ENCODE peak calls at places on chromosome 10, in five cellular contexts. F is activated naive CD4-positive, alpha-beta T cell treated with anti-CD3 and anti-CD28 coated beads for 36 hours; V is prostate gland; O is AG09309; X is posterior vena cava. R is an unnamed sample.

GRCh38 chr10:77192402-77192801 is 445.2 kb downstream of the KCNMA1 start:
- DNase-seq in F (no peak), V (no peak), O (no peak), X (no peak), R (no peak)

GRCh38 chr10:104101902-104102301 is 16.2 kb upstream of the COL17A1 start:
- DNase-seq in F (no peak), V (no peak), O (no peak), X (no peak), R (no peak)

GRCh38 chr10:110501142-110501937 is 3.6 kb downstream of the DUSP5 start:
- DNase-seq in F (peak; percentile 76), V (peak; percentile 44), O (peak; percentile 72), X (peak; percentile 94), R (peak; percentile 62)

GRCh38 chr10:27225642-27226257 is 14.8 kb downstream of the ACBD5 start:
- DNase-seq in F (no peak), V (no peak), O (no peak), X (no peak), R (no peak)

GRCh38 chr10:17001961-17002749 is 127.5 kb downstream of the CUBN start:
- DNase-seq in F (peak; percentile 44), V (peak; percentile 25), O (peak; percentile 96), X (no peak), R (no peak)

GRCh38 chr10:125006188-125006680 is 64.3 kb downstream of the ZRANB1 start:
- DNase-seq in F (no peak), V (no peak), O (no peak), X (peak; percentile 24), R (no peak)

GRCh38 chr10:88819290-88819689 is 16.8 kb downstream of the LIPM start:
- DNase-seq in F (no peak), V (no peak), O (peak; percentile 40), X (no peak), R (no peak)

GRCh38 chr10:26725837-26726727 is 28.6 kb downstream of the PDSS1 start:
- DNase-seq in F (peak; percentile 51), V (no peak), O (peak; percentile 29), X (peak; percentile 91), R (peak; percentile 31)

GRCh38 chr10:94630017-94630688 is 53.4 kb upstream of the CYP2C18 start:
- DNase-seq in F (no peak), V (no peak), O (no peak), X (no peak), R (no peak)

GRCh38 chr10:90168244-90168643 is 466.9 kb downstream of the KIF20B start:
- DNase-seq in F (no peak), V (no peak), O (no peak), X (no peak), R (no peak)

GRCh38 chr10:115963848-115964247 is 309.2 kb downstream of the GFRA1 start:
- DNase-seq in F (no peak), V (no peak), O (no peak), X (no peak), R (no peak)

GRCh38 chr10:119313645-119314044 is 106.3 kb downstream of the GRK5 start:
- DNase-seq in F (peak; percentile 85), V (no peak), O (no peak), X (no peak), R (no peak)

GRCh38 chr10:4512557-4513286 is 313.3 kb upstream of the AKR1E2 start:
- DNase-seq in F (peak; percentile 41), V (peak; percentile 49), O (peak; percentile 17), X (no peak), R (peak; percentile 8)

GRCh38 chr10:5691786-5692185 is 7.1 kb downstream of the TASOR2 start:
- DNase-seq in F (no peak), V (no peak), O (no peak), X (no peak), R (no peak)

GRCh38 chr10:13224210-13224995 is 9.8 kb downstream of the UCMA start:
- DNase-seq in F (no peak), V (no peak), O (no peak), X (no peak), R (no peak)

GRCh38 chr10:69123306-69123746 is 652 bp upstream of the VPS26A start:
- DNase-seq in F (no peak), V (peak; percentile 46), O (peak; percentile 16), X (no peak), R (peak; percentile 15)

GRCh38 chr10:70331486-70332268 is 47.9 kb upstream of the NPFFR1 start:
- DNase-seq in F (peak; percentile 37), V (peak; percentile 19), O (peak; percentile 80), X (peak; percentile 76), R (peak; percentile 91)

GRCh38 chr10:110101464-110102144 is 93.8 kb downstream of the ADD3 start:
- DNase-seq in F (no peak), V (no peak), O (no peak), X (no peak), R (no peak)

GRCh38 chr10:117399341-117400196 is 24.3 kb upstream of the PDZD8 start:
- DNase-seq in F (no peak), V (no peak), O (no peak), X (no peak), R (no peak)

GRCh38 chr10:131264110-131264788 is 47.3 kb downstream of the TCERG1L start:
- DNase-seq in F (no peak), V (no peak), O (no peak), X (no peak), R (no peak)

GRCh38 chr10:90087197-90088007 is 386.0 kb downstream of the KIF20B start:
- DNase-seq in F (peak; percentile 35), V (no peak), O (no peak), X (no peak), R (peak; percentile 6)

GRCh38 chr10:127553431-127553830 is 4.3 kb downstream of the NPS start:
- DNase-seq in F (no peak), V (no peak), O (no peak), X (no peak), R (no peak)

GRCh38 chr10:121628859-121629258 is 30.6 kb upstream of the FGFR2 start:
- DNase-seq in F (no peak), V (no peak), O (no peak), X (no peak), R (no peak)